ENCODE peak calls at places on chromosomes 7 and 10, in six cellular contexts. Z is WTC11; O is CD8-positive, alpha-beta T cell; K is endothelial cell of umbilical vein; F is sigmoid colon; Y is fibroblast of lung. V is an unnamed sample.

GRCh38 chr10:114957673-114958072 is 19.7 kb downstream of the TRUB1 start:
- DNase-seq in F (no peak), K (no peak), O (no peak), Y (no peak), Z (no peak), V (no peak)

GRCh38 chr7:1288390-1288995 is 55.8 kb downstream of the UNCX start:
- DNase-seq in F (no peak), Z (no peak), K (no peak), Y (no peak), O (no peak), V (no peak)

GRCh38 chr10:1301138-1301537 is 245.0 kb downstream of the WDR37 start:
- DNase-seq in Y (no peak), F (no peak), O (no peak), K (no peak), Z (no peak), V (no peak)

GRCh38 chr10:79942261-79943185 is 6.4 kb downstream of the SFTPD start:
- DNase-seq in Y (no peak), O (no peak), F (no peak), Z (no peak), K (no peak), V (peak)

GRCh38 chr10:3755440-3756359 is 29.3 kb downstream of the KLF6 start:
- DNase-seq in Y (peak), F (no peak), K (peak), Z (no peak), O (no peak), V (no peak)

GRCh38 chr10:48651839-48652238 is 32.8 kb upstream of the WDFY4 start:
- DNase-seq in Y (no peak), K (no peak), F (no peak), O (no peak), Z (no peak), V (no peak)

GRCh38 chr10:21340341-21340740 is 185.1 kb downstream of the SKIDA1 start:
- DNase-seq in O (no peak), Z (no peak), Y (no peak), F (no peak), K (no peak), V (no peak)

GRCh38 chr7:94395141-94396041 is 696 bp downstream of the COL1A2 start:
- DNase-seq in O (no peak), Z (peak), Y (peak), K (peak), F (peak), V (no peak)

GRCh38 chr10:120414946-120415345 is 42.1 kb upstream of the PLPP4 start:
- DNase-seq in Y (no peak), Z (no peak), F (no peak), K (no peak), O (no peak), V (no peak)

GRCh38 chr7:26189000-26189539 is 11.5 kb downstream of the HNRNPA2B1 start:
- DNase-seq in O (no peak), F (no peak), Z (no peak), Y (no peak), K (no peak), V (no peak)

GRCh38 chr7:27670676-27671075 is 8.0 kb upstream of the HIBADH start:
- DNase-seq in Y (no peak), Z (no peak), O (no peak), K (no peak), F (no peak), V (no peak)

GRCh38 chr10:72455889-72456588 is 101.3 kb upstream of the DNAJB12 start:
- DNase-seq in F (no peak), Y (peak), Z (no peak), K (no peak), O (no peak), V (no peak)

GRCh38 chr7:108838143-108838542 is 268.5 kb downstream of the DNAJB9 start:
- DNase-seq in Z (no peak), K (no peak), O (no peak), F (no peak), Y (peak), V (no peak)

GRCh38 chr7:42734568-42734967 is 177.3 kb downstream of the C7orf25 start:
- DNase-seq in O (no peak), K (no peak), Z (no peak), F (no peak), Y (peak), V (no peak)

GRCh38 chr7:42739591-42739990 is 172.3 kb downstream of the C7orf25 start:
- DNase-seq in Y (no peak), Z (no peak), F (no peak), K (no peak), O (no peak), V (no peak)

GRCh38 chr7:42735081-42735480 is 176.8 kb downstream of the C7orf25 start:
- DNase-seq in O (no peak), Z (no peak), F (no peak), Y (peak), K (no peak), V (no peak)

GRCh38 chr7:42740410-42740809 is 171.5 kb downstream of the C7orf25 start:
- DNase-seq in F (no peak), O (no peak), Z (no peak), K (no peak), Y (peak), V (no peak)

DNA sequence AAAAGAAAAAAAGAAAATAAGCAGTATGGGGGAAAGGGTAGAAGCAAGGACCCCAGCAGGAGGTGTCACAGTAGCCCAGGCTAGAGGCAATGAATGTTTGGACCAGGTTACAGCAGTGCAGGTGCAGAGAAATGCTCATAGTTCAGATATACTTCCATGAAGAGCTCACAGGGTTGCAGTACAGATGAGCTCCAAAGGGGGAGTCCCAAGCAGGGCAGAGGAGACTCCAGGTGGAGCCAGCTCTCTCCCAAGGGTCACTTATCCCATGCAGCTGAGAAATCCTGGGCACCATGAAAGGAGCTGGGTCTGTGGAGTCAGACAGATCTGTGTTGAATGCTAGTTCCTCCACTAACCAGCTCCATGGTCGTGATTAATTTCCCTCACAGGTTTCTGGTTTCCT is 174.9 kb downstream of the C7orf25 start:
- DNase-seq in Z (peak), O (no peak), Y (no peak), F (no peak), K (no peak), V (no peak)
- TF ChIP-seq CTCF in Z (peak), O (no peak), Y (peak), F (no peak), K (no peak), V (peak)

GRCh38 chr7:42982604-42983115 is 50.5 kb downstream of the MRPL32 start:
- DNase-seq in F (no peak), K (no peak), Y (no peak), O (no peak), Z (peak), V (no peak)
- TF ChIP-seq CTCF in F (no peak), K (no peak), Y (no peak), O (no peak), Z (no peak), V (no peak)

DNA sequence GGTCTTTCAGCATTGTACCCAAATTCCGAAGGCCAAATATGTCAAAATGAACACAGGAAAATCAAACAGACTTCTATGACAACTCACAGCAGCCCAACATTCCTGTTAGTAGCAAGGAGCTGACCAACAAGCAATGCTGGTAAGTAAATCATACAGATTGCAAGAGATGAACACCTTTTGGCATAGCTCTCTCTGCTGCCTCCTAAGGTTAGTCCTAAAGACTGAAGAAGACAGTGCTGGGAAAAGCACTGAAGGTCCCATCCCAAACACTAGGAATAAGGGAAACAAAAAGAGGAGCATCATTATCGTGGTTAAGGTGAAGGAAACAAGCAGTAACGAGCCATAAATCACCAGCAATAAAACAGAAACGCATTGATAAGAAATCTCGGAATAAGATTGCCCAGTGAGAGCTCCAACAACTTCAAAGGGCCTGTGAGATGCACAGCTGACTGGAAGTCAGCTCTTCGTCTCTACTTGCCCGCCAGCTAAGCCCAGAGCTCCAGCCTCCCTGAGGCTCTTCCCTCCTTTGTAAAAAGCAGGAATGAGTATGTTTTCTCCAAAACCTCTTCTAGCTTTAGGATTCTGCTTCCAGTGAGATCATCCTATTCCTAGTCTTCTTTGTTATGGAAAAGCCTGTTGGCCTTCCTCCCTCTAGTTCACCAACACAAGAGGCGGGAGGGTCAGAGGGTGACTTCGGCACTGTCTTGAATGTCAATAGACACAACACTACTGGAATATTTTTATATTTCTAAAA is 15.3 kb downstream of the NUDT5 start:
- DNase-seq in O (no peak), Y (no peak), K (no peak), Z (peak), F (no peak), V (no peak)
- TF ChIP-seq CTCF in O (no peak), Y (no peak), K (no peak), Z (no peak), F (no peak), V (no peak)

GRCh38 chr7:77348371-77348813 is 67.8 kb downstream of the GSAP start:
- DNase-seq in F (peak), O (no peak), Y (peak), K (peak), Z (no peak), V (no peak)
- TF ChIP-seq CTCF in F (no peak), O (no peak), Y (peak), K (no peak), Z (no peak), V (no peak)

GRCh38 chr7:52107355-52107754 is 790.7 kb upstream of the COBL start:
- DNase-seq in Y (no peak), K (no peak), F (no peak), O (no peak), Z (no peak), V (no peak)
- TF ChIP-seq CTCF in Y (no peak), K (no peak), F (no peak), O (no peak), Z (no peak), V (no peak)

DNA sequence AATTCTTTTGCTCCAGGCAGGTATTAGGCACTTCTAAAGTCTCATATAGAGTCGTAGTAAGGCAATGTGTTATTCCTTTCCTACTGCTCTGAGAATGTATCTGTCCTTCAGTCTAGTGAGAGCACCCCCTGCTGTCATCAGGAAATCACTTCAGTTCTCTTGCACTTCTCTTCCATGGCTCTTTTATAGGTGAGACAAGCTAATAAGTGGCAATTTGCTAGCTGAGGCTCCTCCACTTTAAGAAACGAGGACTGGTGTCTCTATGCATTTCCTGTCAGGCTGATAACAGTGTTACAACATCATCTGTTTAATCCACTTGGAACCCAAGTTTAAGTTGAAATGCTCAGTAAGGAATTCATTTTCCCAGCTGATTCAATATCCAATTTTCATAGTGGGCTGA is 350.6 kb downstream of the TFEC start:
- DNase-seq in K (peak), Y (peak), F (no peak), Z (peak), O (no peak), V (no peak)
- TF ChIP-seq CTCF in K (peak), Y (peak), F (no peak), Z (no peak), O (no peak), V (peak)

DNA sequence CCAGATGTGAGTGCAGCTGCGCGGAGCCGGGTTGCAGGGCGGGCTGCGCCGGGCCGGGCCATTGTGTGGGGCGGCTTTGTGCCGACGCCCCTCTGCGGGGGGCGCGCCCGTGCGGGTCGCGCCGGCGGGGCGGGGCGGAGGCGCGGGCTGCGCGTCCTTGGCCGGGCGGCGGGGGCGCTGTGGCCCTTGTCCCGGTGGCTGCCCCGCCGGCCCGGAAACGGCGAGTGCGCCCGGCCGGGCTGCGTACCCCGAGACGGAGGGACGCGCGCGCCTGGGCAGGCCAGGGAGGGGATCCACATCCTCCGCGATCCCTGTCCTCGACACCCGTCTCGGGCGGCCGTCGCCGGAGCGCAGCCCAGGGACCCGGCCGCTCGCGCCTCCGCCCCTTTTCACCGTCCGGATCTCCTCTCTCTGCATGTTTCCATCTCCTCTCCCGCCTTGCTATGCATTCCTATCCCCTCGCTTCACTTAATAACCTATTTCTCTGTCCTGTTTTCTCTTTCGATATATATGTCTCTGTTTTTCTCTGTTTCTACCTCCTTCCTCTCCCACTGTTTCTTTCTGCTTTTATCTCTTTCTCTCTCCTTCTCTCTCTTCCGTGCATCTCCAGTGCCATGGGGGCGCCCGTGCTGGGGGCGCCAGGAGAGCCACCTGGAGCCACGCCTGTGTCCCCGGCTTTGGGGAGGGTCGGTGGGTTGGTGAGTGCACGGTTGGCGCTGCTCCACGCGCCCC is 765 bp downstream of the PFKFB3 start:
- DNase-seq in Z (peak), K (peak), Y (peak), O (peak), F (peak), V (peak)
- TF ChIP-seq CTCF in Z (peak), K (peak), Y (no peak), O (no peak), F (no peak), V (peak)

DNA sequence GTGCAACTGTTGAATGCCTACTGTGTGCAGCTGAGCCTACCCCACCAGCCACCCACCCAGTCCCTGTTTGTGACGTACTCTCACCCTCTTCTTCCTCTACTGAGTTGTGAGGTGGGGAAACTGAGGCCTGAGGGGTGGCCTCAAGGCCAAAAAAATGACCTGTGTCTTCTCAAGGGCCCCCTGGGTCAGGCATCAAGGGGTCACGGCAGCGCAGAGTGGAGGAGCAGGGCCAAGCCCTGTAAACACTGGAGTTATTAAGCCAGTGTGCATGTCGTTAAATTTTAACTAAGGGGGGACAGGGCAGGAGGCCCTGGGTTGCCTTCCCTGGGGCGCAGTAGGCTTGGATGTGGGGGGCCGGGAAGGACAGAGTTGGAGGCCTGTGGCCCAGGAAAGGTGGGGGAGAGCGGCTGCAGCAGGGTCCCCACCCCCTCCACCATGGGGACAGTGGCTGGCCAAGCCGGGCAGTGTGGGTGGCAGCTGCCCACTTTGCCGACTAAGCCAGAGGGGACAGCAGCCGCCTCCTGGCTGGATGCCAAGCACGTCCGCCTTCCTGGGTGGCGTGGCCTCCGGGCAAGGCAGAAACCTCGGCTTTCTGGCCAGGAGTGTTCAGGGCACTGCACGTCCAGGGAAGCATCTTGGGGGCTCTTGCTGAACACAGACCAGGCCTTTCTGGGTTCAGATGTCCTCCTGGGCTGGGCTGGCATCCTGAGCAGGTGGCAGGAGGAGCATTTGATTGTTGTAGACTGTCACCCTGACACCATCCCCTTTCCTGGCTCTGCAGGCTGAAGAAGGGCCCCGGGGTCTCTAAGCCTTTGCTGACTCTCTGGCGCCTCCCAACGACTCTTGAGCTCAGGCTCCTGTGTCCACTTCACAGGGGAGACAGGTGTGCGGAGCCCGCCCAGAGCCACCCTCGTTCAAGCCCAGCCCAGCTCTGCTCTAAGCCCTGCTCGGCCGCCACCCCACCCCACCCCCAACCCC is 1.9 kb downstream of the SLC29A4 start:
- DNase-seq in O (no peak), K (no peak), Y (no peak), Z (peak), F (no peak), V (no peak)
- TF ChIP-seq CTCF in O (no peak), K (no peak), Y (peak), Z (no peak), F (no peak), V (peak)

GRCh38 chr10:17174626-17175025 is 26.8 kb downstream of the TRDMT1 start:
- DNase-seq in K (no peak), Z (no peak), F (no peak), O (no peak), Y (peak), V (no peak)

GRCh38 chr10:17177014-17177413 is 24.5 kb downstream of the TRDMT1 start:
- DNase-seq in Y (no peak), K (no peak), Z (no peak), F (no peak), O (no peak), V (no peak)

GRCh38 chr10:17175551-17175950 is 25.9 kb downstream of the TRDMT1 start:
- DNase-seq in Y (peak), Z (no peak), F (no peak), O (no peak), K (peak), V (no peak)

GRCh38 chr10:17179002-17179401 is 22.5 kb downstream of the TRDMT1 start:
- DNase-seq in F (no peak), Z (no peak), K (no peak), O (no peak), Y (peak), V (no peak)

GRCh38 chr10:17178006-17178405 is 23.5 kb downstream of the TRDMT1 start:
- DNase-seq in F (no peak), O (no peak), Z (no peak), Y (no peak), K (no peak), V (no peak)
- TF ChIP-seq CTCF in F (no peak), O (no peak), Z (no peak), Y (no peak), K (no peak), V (no peak)